ENCODE peak calls at places on chromosomes 16 and 17, in six cellular contexts. W is PC-3, B is SK-N-SH, H is HCT116, Q is neural progenitor cell, U is MM.1S. S is an unnamed sample.
A peak's percentile ranks its signal among the peaks of the same experiment; 100 is the strongest.

GRCh38 chr17:73711184-73711583 is 66.9 kb upstream of the SDK2 start:
- DNase-seq in W (no peak), Q (no peak), H (no peak), B (no peak), U (peak; percentile 8), S (no peak)

GRCh38 chr16:52786105-52786504 is 239.2 kb upstream of the TOX3 start:
- DNase-seq in U (no peak), Q (no peak), B (no peak), H (no peak), W (no peak), S (no peak)

GRCh38 chr17:79305831-79306687 is 231.4 kb downstream of the ENGASE start:
- DNase-seq in Q (peak; percentile 23), B (peak; percentile 95), U (no peak), H (no peak), W (peak; percentile 11), S (peak; percentile 35)

GRCh38 chr17:16943541-16944333 is 28.2 kb downstream of the TNFRSF13B start:
- DNase-seq in Q (no peak), H (no peak), B (no peak), U (no peak), W (no peak), S (no peak)

GRCh38 chr16:81581107-81581506 is 136.5 kb downstream of the CMIP start:
- DNase-seq in H (no peak), B (no peak), U (no peak), W (peak; percentile 96), Q (no peak), S (no peak)

GRCh38 chr16:73036074-73036826 is 11.7 kb downstream of the ZFHX3 start:
- DNase-seq in H (no peak), B (no peak), Q (peak; percentile 96), U (no peak), W (no peak), S (no peak)

GRCh38 chr16:84284168-84284722 is 10.4 kb upstream of the WFDC1 start:
- DNase-seq in H (no peak), W (no peak), B (peak; percentile 70), U (no peak), Q (peak; percentile 61), S (peak; percentile 72)

GRCh38 chr17:41813039-41813680 is 356 bp downstream of the FKBP10 start:
- DNase-seq in U (no peak), B (no peak), W (no peak), Q (no peak), H (no peak), S (peak; percentile 37)

GRCh38 chr17:67015001-67015400 is 29.4 kb upstream of the CACNG1 start:
- DNase-seq in W (no peak), B (no peak), Q (no peak), U (no peak), H (no peak), S (no peak)

GRCh38 chr16:11727945-11728543 is 14.6 kb downstream of the TXNDC11 start:
- DNase-seq in W (no peak), Q (no peak), U (peak; percentile 91), H (no peak), B (no peak), S (no peak)

GRCh38 chr17:77882481-77883212 is 75.9 kb upstream of the TNRC6C start:
- DNase-seq in H (no peak), Q (no peak), B (no peak), U (no peak), W (no peak), S (peak; percentile 83)

GRCh38 chr16:81432899-81433560 is 11.6 kb upstream of the CMIP start:
- DNase-seq in H (no peak), B (no peak), U (peak; percentile 83), W (no peak), Q (no peak), S (no peak)

GRCh38 chr17:28008526-28008925 is 34.0 kb upstream of the NLK start:
- DNase-seq in W (peak; percentile 64), B (no peak), H (peak; percentile 8), U (peak; percentile 32), Q (peak; percentile 88), S (peak; percentile 63)

GRCh38 chr17:28575126-28575795 is 1.4 kb downstream of the ALDOC start:
- DNase-seq in H (no peak), Q (peak; percentile 17), U (no peak), B (peak; percentile 76), W (no peak), S (no peak)

GRCh38 chr16:78503501-78504110 is 404.2 kb downstream of the WWOX start:
- DNase-seq in U (peak; percentile 16), H (peak; percentile 7), Q (peak; percentile 81), W (peak; percentile 35), B (peak; percentile 42), S (peak; percentile 52)

GRCh38 chr16:70713342-70713741 is 27.5 kb upstream of the MTSS2 start:
- DNase-seq in Q (no peak), H (no peak), U (no peak), W (no peak), B (no peak), S (peak; percentile 44)

GRCh38 chr16:52191533-52192134 is 355.3 kb downstream of the TOX3 start:
- DNase-seq in H (peak; percentile 29), Q (peak; percentile 84), U (peak; percentile 51), B (peak; percentile 46), W (peak; percentile 63), S (peak; percentile 60)

GRCh38 chr16:72216767-72217166 is 44.8 kb upstream of the PMFBP1 start:
- DNase-seq in U (no peak), B (no peak), H (no peak), Q (no peak), W (no peak), S (no peak)

GRCh38 chr17:57360266-57360665 is 103.9 kb downstream of the MSI2 start:
- DNase-seq in B (no peak), W (no peak), H (no peak), U (no peak), Q (no peak), S (no peak)

GRCh38 chr16:89507219-89507833 is 877 bp upstream of the SPG7 start:
- DNase-seq in H (no peak), B (no peak), Q (no peak), W (no peak), U (no peak), S (peak; percentile 78)

GRCh38 chr16:4377573-4378146 is 6.0 kb downstream of the VASN start:
- DNase-seq in H (no peak), U (no peak), W (no peak), Q (peak; percentile 40), B (no peak), S (peak; percentile 70)

DNA sequence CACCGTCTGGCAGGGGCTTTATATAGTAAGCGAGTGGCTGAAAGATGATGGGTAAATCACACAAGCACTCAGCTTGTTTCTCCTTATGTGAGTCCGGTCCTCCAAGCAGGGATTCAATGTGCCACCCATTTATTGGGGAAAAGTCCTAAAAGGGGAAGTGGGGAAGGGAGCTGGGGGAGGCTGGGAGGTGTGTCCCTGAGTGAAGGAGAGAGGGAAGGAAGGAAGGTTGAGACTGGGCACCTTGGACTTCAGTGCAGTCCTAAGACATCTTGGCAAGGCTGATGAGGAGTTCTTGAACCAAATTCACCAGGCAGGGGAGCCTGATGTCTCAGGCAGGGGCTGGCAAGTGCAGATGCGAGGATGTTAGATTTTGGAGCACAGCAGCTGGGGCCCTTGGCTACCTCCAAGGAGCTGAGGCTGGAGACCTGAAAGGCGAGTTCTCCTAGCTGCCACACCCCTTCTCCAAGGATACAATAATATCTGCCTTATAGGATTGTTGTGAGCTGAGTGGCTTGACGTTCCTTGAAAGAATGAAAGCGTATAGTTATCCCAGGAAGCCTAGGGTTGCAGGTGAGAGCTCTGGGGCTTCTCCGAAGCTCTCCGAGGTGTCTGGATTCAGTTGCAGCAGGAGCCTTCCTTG is 23.0 kb upstream of the CYLD start:
- DNase-seq in U (no peak), Q (no peak), H (no peak), B (no peak), W (peak; percentile 68), S (no peak)
- H2AFZ ChIP-seq in U (no peak overlapping the region), Q (no peak overlapping the region), H (no peak overlapping the region), B (no peak overlapping the region), W (peak overlapping the region; percentile 61), S (no peak overlapping the region)

DNA sequence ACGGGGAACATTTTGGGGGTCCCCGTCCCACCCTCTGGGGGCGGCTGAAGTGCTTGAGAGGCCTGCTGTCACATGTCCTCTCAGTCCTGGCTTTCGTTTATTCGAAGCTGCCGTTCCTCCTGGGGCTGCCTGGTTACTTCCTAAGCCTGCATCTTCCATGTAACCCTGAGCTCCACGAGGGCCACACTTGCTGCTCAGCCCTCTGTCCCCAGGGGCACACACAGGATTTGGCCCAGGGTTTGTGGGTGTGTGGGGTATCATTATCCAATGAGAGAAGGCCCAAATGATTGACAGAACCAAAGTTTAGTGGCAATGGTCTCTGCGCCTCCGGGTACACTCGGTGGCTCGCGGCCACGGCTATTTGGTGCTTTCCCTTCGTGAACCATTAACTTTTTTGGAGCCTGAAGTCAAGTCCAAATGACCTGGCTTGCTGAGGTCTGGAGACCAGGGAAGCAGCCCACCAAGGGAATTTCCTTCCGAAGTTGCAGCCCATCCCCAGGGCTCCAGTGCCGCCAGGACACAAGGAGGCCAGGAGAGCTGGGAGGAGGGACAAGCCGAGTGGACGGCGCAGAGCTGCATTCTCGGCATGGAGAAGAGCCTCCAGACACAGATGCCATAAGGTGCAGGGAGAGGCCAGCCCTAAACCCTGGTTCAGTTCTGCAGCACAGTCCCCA is 131.4 kb upstream of the FOXF1 start:
- DNase-seq in U (no peak), B (no peak), Q (no peak), H (no peak), W (no peak), S (no peak)
- H3K9ac ChIP-seq in U (no peak overlapping the region), B (no peak overlapping the region), Q (no peak overlapping the region), H (no peak overlapping the region), W (no peak overlapping the region), S (no peak overlapping the region)

GRCh38 chr17:50946223-50946890 is 80.2 kb upstream of the TOB1 start:
- DNase-seq in B (no peak), H (no peak), U (no peak), W (no peak), Q (no peak), S (no peak)
- TF ChIP-seq EZH2phosphoT487 in B (no peak), H (no peak), U (no peak), W (no peak), Q (no peak), S (no peak)

DNA sequence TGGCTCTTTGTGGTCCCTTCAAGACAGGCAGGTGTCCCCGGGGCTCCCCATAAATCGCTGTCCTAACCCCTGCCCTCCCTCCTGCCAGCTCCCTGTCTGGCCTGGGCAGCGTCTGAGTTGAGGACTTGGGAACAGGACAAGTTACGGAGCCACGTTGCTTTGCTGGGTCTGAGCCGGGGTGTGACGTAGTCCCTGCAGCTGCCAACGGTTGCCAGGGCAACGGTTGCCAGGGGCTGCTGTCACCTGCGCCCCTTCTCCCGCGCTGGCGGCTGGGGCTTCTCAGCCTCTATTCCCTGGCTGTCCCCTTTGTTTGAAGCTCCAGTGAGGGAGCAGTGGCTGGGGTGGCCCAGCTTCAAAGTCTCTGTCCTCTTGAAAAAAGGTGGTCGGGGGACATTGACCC is 10.7 kb downstream of the ADGRG1 start:
- DNase-seq in Q (peak; percentile 98), H (no peak), U (no peak), W (no peak), B (peak; percentile 93), S (no peak)
- H2AFZ ChIP-seq in Q (peak overlapping the region; percentile 32), H (no peak overlapping the region), U (no peak overlapping the region), W (no peak overlapping the region), B (no peak overlapping the region), S (no peak overlapping the region)

GRCh38 chr16:55480228-55480655 is 1.2 kb downstream of the MMP2 start:
- DNase-seq in Q (peak; percentile 73), U (no peak), W (peak; percentile 4), B (peak; percentile 84), H (no peak), S (peak; percentile 98)
- H3K9ac ChIP-seq in Q (no peak overlapping the region), U (no peak overlapping the region), W (no peak overlapping the region), B (peak overlapping the region; percentile 94), H (no peak overlapping the region), S (peak overlapping the region; percentile 99)